ENCODE peak calls at places on chromosomes 1 and 21, in seven cellular contexts. F is uterus, U is A549, V is breast epithelium, Z is transverse colon, G is IMR-90, I is body of pancreas. R is an unnamed sample.

GRCh38 chr1:183470147-183470960 is 1.9 kb upstream of the SMG7 start:
- DNase-seq in F (peak; percentile 81), G (peak; percentile 47), U (peak; percentile 59), Z (peak; percentile 95), I (peak; percentile 87), V (peak; percentile 70), R (peak; percentile 94)

GRCh38 chr1:156711011-156711817 is 5.8 kb upstream of the CRABP2 start:
- DNase-seq in G (no peak), Z (no peak), U (no peak), F (peak; percentile 71), V (no peak), I (no peak), R (no peak)

GRCh38 chr1:54375331-54376084 is 30.7 kb downstream of the SSBP3 start:
- DNase-seq in I (no peak), Z (no peak), F (no peak), U (no peak), V (no peak), G (no peak), R (no peak)

GRCh38 chr21:41825881-41826280 is 53.3 kb downstream of the PRDM15 start:
- DNase-seq in Z (no peak), G (no peak), I (no peak), U (no peak), F (no peak), V (no peak), R (no peak)

GRCh38 chr1:193019442-193020026 is 39.6 kb downstream of the UCHL5 start:
- DNase-seq in G (peak; percentile 64), V (no peak), F (no peak), I (no peak), Z (no peak), U (peak; percentile 25), R (no peak)

GRCh38 chr1:172040466-172040865 is 199.2 kb downstream of the DNM3 start:
- DNase-seq in V (no peak), F (no peak), Z (no peak), U (peak; percentile 15), G (peak; percentile 58), I (no peak), R (no peak)

GRCh38 chr1:39335278-39335677 is 130.8 kb downstream of the MACF1 start:
- DNase-seq in I (no peak), F (no peak), G (no peak), V (no peak), Z (no peak), U (no peak), R (no peak)

GRCh38 chr1:227450489-227450888 is 112.9 kb upstream of the ZNF678 start:
- DNase-seq in U (no peak), I (no peak), G (no peak), Z (no peak), F (no peak), V (no peak), R (no peak)

GRCh38 chr1:55589656-55590297 is 374.6 kb upstream of the USP24 start:
- DNase-seq in F (no peak), V (no peak), G (no peak), U (no peak), Z (no peak), I (no peak), R (peak; percentile 74)

GRCh38 chr1:97042551-97042950 is 321.0 kb downstream of the PTBP2 start:
- DNase-seq in Z (no peak), F (no peak), G (peak; percentile 65), I (no peak), U (no peak), V (no peak), R (no peak)

GRCh38 chr21:41160036-41160435 is 7.9 kb upstream of the BACE2 start:
- DNase-seq in G (no peak), I (no peak), F (no peak), V (no peak), U (no peak), Z (no peak), R (no peak)

GRCh38 chr21:42991992-42992740 is 17.8 kb downstream of the PKNOX1 start:
- DNase-seq in V (no peak), Z (peak; percentile 61), F (peak; percentile 90), U (no peak), I (peak; percentile 38), G (peak; percentile 97), R (no peak)

GRCh38 chr1:164709108-164709507 is 150.1 kb downstream of the PBX1 start:
- DNase-seq in U (no peak), I (no peak), F (no peak), V (no peak), G (peak; percentile 29), Z (no peak), R (no peak)

GRCh38 chr1:219153741-219154140 is 19.9 kb upstream of the LYPLAL1 start:
- DNase-seq in F (no peak), G (peak; percentile 51), Z (no peak), V (no peak), U (no peak), I (no peak), R (no peak)

GRCh38 chr1:6142036-6142621 is 38.0 kb downstream of the CHD5 start:
- DNase-seq in G (no peak), F (no peak), U (no peak), V (no peak), I (no peak), Z (no peak), R (no peak)

GRCh38 chr1:115051850-115052249 is 22.2 kb downstream of the TSHB start:
- DNase-seq in Z (no peak), G (no peak), U (no peak), V (no peak), I (no peak), F (no peak), R (no peak)

GRCh38 chr1:14599173-14599754 is 779 bp downstream of the KAZN start:
- DNase-seq in G (no peak), U (no peak), I (no peak), F (no peak), Z (no peak), V (no peak), R (no peak)

GRCh38 chr1:78658901-78659300 is 9.3 kb downstream of the IFI44 start:
- DNase-seq in Z (no peak), U (no peak), I (no peak), F (no peak), V (no peak), G (peak; percentile 18), R (no peak)

GRCh38 chr1:2237773-2238172 is 9.7 kb downstream of the SKI start:
- DNase-seq in U (no peak), I (no peak), Z (no peak), G (no peak), V (no peak), F (no peak), R (peak; percentile 66)

GRCh38 chr21:34360488-34361241 is 3.1 kb upstream of the KCNE2 start:
- DNase-seq in V (no peak), G (no peak), Z (no peak), I (peak; percentile 5), U (no peak), F (no peak), R (peak; percentile 47)

GRCh38 chr1:242008788-242009500 is 10.0 kb upstream of the MAP1LC3C start:
- DNase-seq in Z (no peak), F (peak; percentile 43), V (no peak), I (no peak), U (no peak), G (no peak), R (peak; percentile 76)

GRCh38 chr1:14848621-14849020 is 250.1 kb downstream of the KAZN start:
- DNase-seq in F (no peak), Z (no peak), I (no peak), G (no peak), V (no peak), U (no peak), R (no peak)

GRCh38 chr1:24935196-24935526 is 5.1 kb upstream of the RUNX3 start:
- DNase-seq in I (no peak), F (no peak), G (no peak), V (no peak), U (no peak), Z (no peak), R (no peak)

GRCh38 chr1:209569445-209570207 is 13.9 kb upstream of the CAMK1G start:
- DNase-seq in Z (peak; percentile 82), F (peak; percentile 69), G (peak; percentile 77), U (peak; percentile 80), I (peak; percentile 83), V (peak; percentile 77), R (peak; percentile 77)

GRCh38 chr1:117606608-117607261 is 887 bp downstream of the TENT5C start:
- DNase-seq in I (peak; percentile 46), Z (peak; percentile 66), F (peak; percentile 51), V (peak; percentile 60), G (peak; percentile 51), U (no peak), R (no peak)

GRCh38 chr1:245091818-245092637 is 62.8 kb upstream of the KIF26B start:
- DNase-seq in V (peak; percentile 54), F (peak; percentile 54), I (peak; percentile 16), G (peak; percentile 99), Z (no peak), U (peak; percentile 75), R (peak; percentile 74)

GRCh38 chr1:236654957-236655356 is 31.3 kb upstream of the ACTN2 start:
- DNase-seq in U (no peak), I (no peak), Z (no peak), F (no peak), G (no peak), V (no peak), R (no peak)

GRCh38 chr1:236657398-236657797 is 28.9 kb upstream of the ACTN2 start:
- DNase-seq in V (no peak), U (no peak), F (no peak), I (no peak), Z (no peak), G (no peak), R (no peak)

GRCh38 chr1:236659792-236660587 is 26.3 kb upstream of the ACTN2 start:
- DNase-seq in Z (no peak), G (no peak), I (no peak), F (no peak), V (no peak), U (no peak), R (no peak)

GRCh38 chr1:236654511-236654910 is 31.8 kb upstream of the ACTN2 start:
- DNase-seq in V (no peak), U (no peak), G (no peak), F (no peak), I (no peak), Z (no peak), R (no peak)
- H3K4me3 ChIP-seq in V (no peak overlapping the region), U (no peak overlapping the region), G (no peak overlapping the region), F (no peak overlapping the region), I (no peak overlapping the region), Z (no peak overlapping the region), R (no peak overlapping the region)

GRCh38 chr1:112702420-112703261 is 4.3 kb downstream of the RHOC start:
- DNase-seq in I (no peak), U (no peak), Z (no peak), F (no peak), G (no peak), V (no peak), R (peak; percentile 35)
- H3K4me1 ChIP-seq in I (peaks cover 78% of the 10 kb centered on the region), U (peaks cover 66% of the 10 kb centered on the region), Z (peaks cover 70% of the 10 kb centered on the region), F (peaks cover 41% of the 10 kb centered on the region), G (peaks cover 34% of the 10 kb centered on the region), V (peaks cover 19% of the 10 kb centered on the region), R (peaks cover 84% of the 10 kb centered on the region)

GRCh38 chr1:46247433-46248121 is at the start of gene RAD54L:
- DNase-seq in I (peak; percentile 99), U (peak; percentile 94), Z (peak; percentile 98), G (peak; percentile 99), F (peak; percentile 99), V (peak; percentile 97), R (peak; percentile 98)
- TF ChIP-seq POLR2A in I (no peak), U (peak; percentile 28), Z (no peak), G (peak; percentile 64), F (no peak), V (no peak), R (no peak)

DNA sequence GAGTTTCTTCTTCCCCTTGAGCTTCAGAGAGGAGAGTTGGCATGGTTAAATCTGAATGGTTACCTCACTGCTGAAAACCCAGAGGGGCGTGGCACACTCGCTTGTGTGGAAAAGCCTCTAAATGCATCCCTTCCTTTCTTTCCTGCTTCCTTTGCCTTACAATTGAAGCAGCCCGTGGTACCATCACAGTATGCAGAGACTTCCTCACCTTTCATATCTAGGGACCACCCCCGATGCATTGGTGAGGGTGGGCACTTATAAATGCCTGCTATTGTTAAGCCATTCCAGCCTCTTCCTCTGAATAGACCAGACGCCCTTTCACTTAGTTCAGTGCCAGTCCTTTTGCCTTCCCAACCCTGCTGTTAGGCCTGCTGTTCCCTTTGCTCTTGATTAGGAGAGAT is 21.9 kb upstream of the LAX1 start:
- DNase-seq in Z (no peak), G (no peak), V (no peak), U (no peak), F (no peak), I (no peak), R (no peak)
- H3K4me3 ChIP-seq in Z (no peak overlapping the region), G (no peak overlapping the region), V (no peak overlapping the region), U (no peak overlapping the region), F (no peak overlapping the region), I (no peak overlapping the region), R (no peak overlapping the region)